ENCODE peak calls at places on chromosomes 7 and 10, in six cellular contexts. One of them, this sample, is unnamed.

GRCh38 chr7:99224263-99224947 is 16.5 kb upstream of the KPNA7 start:
- DNase-seq in A549: peak
- DNase-seq in mesendoderm: peak
- DNase-seq in SK-N-SH: no peak
- DNase-seq in Panc1: peak
- DNase-seq in SK-N-MC: no peak
- DNase-seq in this sample: no peak

GRCh38 chr7:128911441-128912031 is 1.0 kb upstream of the KCP start:
- DNase-seq in A549: no peak
- DNase-seq in mesendoderm: peak
- DNase-seq in SK-N-SH: peak
- DNase-seq in Panc1: no peak
- DNase-seq in SK-N-MC: no peak
- DNase-seq in this sample: no peak

GRCh38 chr10:44386546-44387052 is 1.7 kb upstream of the CXCL12 start:
- DNase-seq in A549: peak
- DNase-seq in mesendoderm: peak
- DNase-seq in SK-N-SH: peak
- DNase-seq in Panc1: no peak
- DNase-seq in SK-N-MC: no peak
- DNase-seq in this sample: no peak

GRCh38 chr7:85426487-85426960 is 239.7 kb upstream of the SEMA3D start:
- DNase-seq in A549: peak
- DNase-seq in mesendoderm: no peak
- DNase-seq in SK-N-SH: no peak
- DNase-seq in Panc1: no peak
- DNase-seq in SK-N-MC: no peak
- DNase-seq in this sample: peak

GRCh38 chr10:86642499-86642898 is 11.8 kb upstream of the OPN4 start:
- DNase-seq in A549: peak
- DNase-seq in mesendoderm: no peak
- DNase-seq in SK-N-SH: peak
- DNase-seq in Panc1: no peak
- DNase-seq in SK-N-MC: no peak
- DNase-seq in this sample: no peak

GRCh38 chr10:80275756-80276155 is 13.7 kb downstream of the MAT1A start:
- DNase-seq in A549: no peak
- DNase-seq in mesendoderm: no peak
- DNase-seq in SK-N-SH: no peak
- DNase-seq in Panc1: no peak
- DNase-seq in SK-N-MC: no peak
- DNase-seq in this sample: no peak

GRCh38 chr10:132101529-132101928 is 35.8 kb downstream of the JAKMIP3 start:
- DNase-seq in A549: no peak
- DNase-seq in mesendoderm: no peak
- DNase-seq in SK-N-SH: peak
- DNase-seq in Panc1: no peak
- DNase-seq in SK-N-MC: no peak
- DNase-seq in this sample: no peak

GRCh38 chr10:73485320-73485719 is 10.5 kb downstream of the PPP3CB start:
- DNase-seq in A549: no peak
- DNase-seq in mesendoderm: no peak
- DNase-seq in SK-N-SH: peak
- DNase-seq in Panc1: no peak
- DNase-seq in SK-N-MC: no peak
- DNase-seq in this sample: no peak

GRCh38 chr7:54838540-54838925 is 79.5 kb upstream of the SEC61G start:
- DNase-seq in A549: no peak
- DNase-seq in mesendoderm: no peak
- DNase-seq in SK-N-SH: no peak
- DNase-seq in Panc1: no peak
- DNase-seq in SK-N-MC: no peak
- DNase-seq in this sample: no peak

GRCh38 chr10:8350250-8350967 is 295.9 kb downstream of the GATA3 start:
- DNase-seq in A549: no peak
- DNase-seq in mesendoderm: no peak
- DNase-seq in SK-N-SH: no peak
- DNase-seq in Panc1: no peak
- DNase-seq in SK-N-MC: no peak
- DNase-seq in this sample: no peak

GRCh38 chr7:44050121-44050914 is 5.8 kb downstream of the DBNL start:
- DNase-seq in A549: no peak
- DNase-seq in mesendoderm: no peak
- DNase-seq in SK-N-SH: no peak
- DNase-seq in Panc1: no peak
- DNase-seq in SK-N-MC: no peak
- DNase-seq in this sample: no peak

DNA sequence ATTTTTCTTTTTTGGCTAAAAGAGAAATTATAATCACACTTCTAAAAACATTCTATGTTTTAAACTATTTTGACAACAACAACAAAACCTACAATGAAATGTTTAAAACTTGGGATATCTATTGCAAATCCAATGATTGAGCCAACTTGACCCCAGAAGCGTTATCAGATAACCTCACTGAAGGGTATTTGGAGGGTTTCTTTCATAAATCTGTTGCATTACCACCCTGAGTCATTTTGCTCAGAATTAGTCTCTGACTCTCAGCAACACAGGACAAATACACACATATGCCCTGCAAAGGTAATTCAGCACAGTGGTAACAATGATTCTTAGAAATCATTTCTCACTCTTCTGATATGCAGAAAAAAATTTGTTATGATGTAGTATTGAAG is 2.3 kb upstream of the COL1A2 start:
- DNase-seq in A549: no peak
- DNase-seq in mesendoderm: peak
- DNase-seq in SK-N-SH: no peak
- DNase-seq in Panc1: no peak
- DNase-seq in SK-N-MC: no peak
- DNase-seq in this sample: no peak
- H3K4me3 ChIP-seq in A549: no peak
- H3K4me3 ChIP-seq in mesendoderm: no peak
- H3K4me3 ChIP-seq in SK-N-SH: peak
- H3K4me3 ChIP-seq in Panc1: no peak
- H3K4me3 ChIP-seq in SK-N-MC: peak
- H3K4me3 ChIP-seq in this sample: no peak

DNA sequence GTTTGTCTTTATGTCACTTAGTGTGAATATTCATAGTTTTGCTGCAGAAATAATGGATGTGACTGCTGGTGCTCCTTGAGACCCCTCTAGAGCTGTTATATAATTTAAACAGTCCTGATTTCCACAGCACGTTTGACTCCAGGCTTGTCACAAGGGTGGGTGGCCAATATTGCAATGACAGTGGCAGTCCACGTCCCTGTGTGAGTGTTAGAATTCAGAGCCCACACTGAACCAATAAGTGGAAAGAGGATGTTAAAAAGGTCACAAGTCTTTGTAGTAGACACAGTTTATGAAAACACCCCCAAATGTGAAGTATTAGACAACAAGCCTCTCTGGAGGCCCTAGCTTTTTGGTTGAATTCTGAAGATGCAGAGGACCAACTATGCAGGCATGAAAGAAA is 2.0 kb downstream of the PPP1R17 start:
- DNase-seq in A549: no peak
- DNase-seq in mesendoderm: no peak
- DNase-seq in SK-N-SH: no peak
- DNase-seq in Panc1: no peak
- DNase-seq in SK-N-MC: no peak
- DNase-seq in this sample: no peak
- H3K4me3 ChIP-seq in A549: no peak
- H3K4me3 ChIP-seq in mesendoderm: no peak
- H3K4me3 ChIP-seq in SK-N-SH: no peak
- H3K4me3 ChIP-seq in Panc1: no peak
- H3K4me3 ChIP-seq in SK-N-MC: no peak
- H3K4me3 ChIP-seq in this sample: no peak

DNA sequence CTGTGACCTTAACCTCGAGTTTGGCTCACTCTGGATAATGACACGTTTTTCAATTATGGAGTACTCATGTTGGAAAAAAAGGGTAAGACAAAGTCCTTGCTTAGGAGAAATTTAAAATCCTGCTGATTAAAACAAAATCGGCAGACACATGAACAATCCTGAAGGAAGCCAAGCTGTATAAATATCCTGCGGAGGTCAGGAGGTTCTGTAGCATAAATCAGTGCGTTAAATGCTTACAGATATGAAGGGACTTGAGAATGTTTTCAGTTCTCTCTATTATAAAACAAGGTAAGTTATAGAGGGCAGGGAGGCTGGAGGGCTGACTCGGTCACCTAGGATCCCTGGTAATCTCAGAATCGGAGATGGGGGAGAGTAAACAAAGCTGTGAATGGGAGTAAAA is 377.2 kb downstream of the PHTF2 start:
- DNase-seq in A549: no peak
- DNase-seq in mesendoderm: no peak
- DNase-seq in SK-N-SH: no peak
- DNase-seq in Panc1: no peak
- DNase-seq in SK-N-MC: no peak
- DNase-seq in this sample: no peak
- H3K4me3 ChIP-seq in A549: no peak
- H3K4me3 ChIP-seq in mesendoderm: no peak
- H3K4me3 ChIP-seq in SK-N-SH: no peak
- H3K4me3 ChIP-seq in Panc1: no peak
- H3K4me3 ChIP-seq in SK-N-MC: no peak
- H3K4me3 ChIP-seq in this sample: no peak

DNA sequence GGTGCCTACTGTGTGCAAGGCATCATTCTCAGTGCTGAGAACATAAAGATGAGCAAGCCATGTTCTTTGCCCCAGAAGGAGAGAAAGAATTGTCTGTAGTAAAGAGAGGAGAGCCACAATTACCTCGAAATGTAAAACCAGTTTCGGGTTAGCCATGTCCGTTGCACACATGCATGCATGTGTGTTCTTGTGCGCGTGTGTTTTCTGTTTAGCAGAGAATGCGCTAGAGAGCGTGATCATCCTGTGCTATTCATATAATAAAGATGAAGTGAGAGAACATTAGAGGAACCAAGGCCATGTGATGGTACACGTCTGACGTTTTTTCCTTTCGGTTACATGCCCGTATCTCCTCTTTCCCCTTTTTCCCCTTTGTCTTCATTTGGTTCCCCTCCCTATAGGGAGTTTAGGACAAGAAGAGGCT is 158.2 kb downstream of the CELF2 start:
- DNase-seq in A549: no peak
- DNase-seq in mesendoderm: no peak
- DNase-seq in SK-N-SH: no peak
- DNase-seq in Panc1: no peak
- DNase-seq in SK-N-MC: no peak
- DNase-seq in this sample: no peak
- H3K4me3 ChIP-seq in A549: no peak
- H3K4me3 ChIP-seq in mesendoderm: no peak
- H3K4me3 ChIP-seq in SK-N-SH: no peak
- H3K4me3 ChIP-seq in Panc1: no peak
- H3K4me3 ChIP-seq in SK-N-MC: no peak
- H3K4me3 ChIP-seq in this sample: no peak

GRCh38 chr7:150569245-150569644 is 2.1 kb downstream of the GIMAP4 start:
- DNase-seq in A549: no peak
- DNase-seq in mesendoderm: no peak
- DNase-seq in SK-N-SH: no peak
- DNase-seq in Panc1: no peak
- DNase-seq in SK-N-MC: no peak
- DNase-seq in this sample: no peak
- H3K4me3 ChIP-seq in A549: no peak
- H3K4me3 ChIP-seq in mesendoderm: no peak
- H3K4me3 ChIP-seq in SK-N-SH: peak
- H3K4me3 ChIP-seq in Panc1: no peak
- H3K4me3 ChIP-seq in SK-N-MC: no peak
- H3K4me3 ChIP-seq in this sample: no peak

DNA sequence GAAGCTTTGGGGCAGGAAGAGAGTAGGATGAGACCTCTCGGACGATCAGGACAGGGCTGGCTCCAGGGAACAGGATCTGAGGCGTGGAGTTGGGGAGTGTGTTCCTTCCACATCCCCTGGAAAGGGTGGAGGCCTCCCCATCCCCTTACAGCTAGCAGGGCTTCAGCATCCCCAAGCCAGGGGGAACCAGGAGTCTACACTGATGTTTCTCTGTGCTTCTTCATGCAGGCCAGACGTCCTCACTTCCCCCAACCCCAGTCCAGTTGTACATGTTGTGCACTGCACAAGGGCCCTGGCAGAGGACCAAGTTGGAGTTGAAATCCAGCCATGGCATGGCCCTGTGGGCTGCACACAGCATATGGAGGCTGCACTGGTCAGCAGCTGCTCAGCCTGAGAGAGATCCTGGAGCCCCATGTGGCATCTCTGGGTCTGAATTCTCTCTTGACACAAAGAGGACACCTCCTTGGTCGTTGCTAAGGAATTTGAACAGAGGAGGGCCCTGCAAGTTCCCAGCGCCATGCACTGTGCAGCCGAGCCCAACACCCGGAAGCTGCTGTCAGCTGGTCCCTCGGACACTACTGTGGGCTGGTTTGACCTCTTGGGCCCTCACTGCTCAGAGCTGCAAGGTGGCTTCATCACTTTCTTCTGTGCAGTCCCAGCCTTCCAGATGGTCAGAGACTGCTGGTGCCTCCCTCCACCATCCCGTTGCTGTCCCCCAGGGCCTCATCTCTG is 181.1 kb downstream of the DNAJB6 start:
- DNase-seq in A549: no peak
- DNase-seq in mesendoderm: no peak
- DNase-seq in SK-N-SH: no peak
- DNase-seq in Panc1: no peak
- DNase-seq in SK-N-MC: no peak
- DNase-seq in this sample: no peak
- H3K4me3 ChIP-seq in A549: no peak
- H3K4me3 ChIP-seq in mesendoderm: no peak
- H3K4me3 ChIP-seq in SK-N-SH: no peak
- H3K4me3 ChIP-seq in Panc1: no peak
- H3K4me3 ChIP-seq in SK-N-MC: no peak
- H3K4me3 ChIP-seq in this sample: no peak